ENCODE peak calls at places on chromosomes 2 and 18, in eight cellular contexts. H is neural progenitor cell, W is endothelial cell of umbilical vein, C is astrocyte, Y is GM23338, S is hepatocyte, P is GM23248, O is MM.1S. D is an unnamed sample.

GRCh38 chr18:35888329-35888728 is 84.2 kb upstream of the RMP24 start:
- DNase-seq in S (no peak), C (no peak), Y (no peak), O (no peak), P (no peak), W (no peak), H (no peak), D (no peak)

GRCh38 chr2:72837171-72837570 is 11.3 kb upstream of the EXOC6B start:
- DNase-seq in C (no peak), W (no peak), O (no peak), S (no peak), H (no peak), P (peak), Y (no peak), D (no peak)

GRCh38 chr18:50878345-50879301 is at the start of gene ME2:
- DNase-seq in S (peak), W (peak), P (peak), Y (peak), C (peak), H (peak), O (peak), D (no peak)

GRCh38 chr2:19667085-19667484 is 234.7 kb downstream of the TTC32 start:
- DNase-seq in H (no peak), W (no peak), C (peak), Y (peak), S (no peak), O (peak), P (peak), D (no peak)

GRCh38 chr2:15284601-15285000 is 276.5 kb downstream of the NBAS start:
- DNase-seq in P (no peak), C (no peak), H (no peak), S (no peak), Y (no peak), O (no peak), W (no peak), D (no peak)

GRCh38 chr2:9199716-9200633 is 6.6 kb upstream of the ASAP2 start:
- DNase-seq in P (peak), C (peak), Y (no peak), H (no peak), W (no peak), O (no peak), S (no peak), D (no peak)

GRCh38 chr2:169329669-169330554 is 32.4 kb downstream of the LRP2 start:
- DNase-seq in S (no peak), C (no peak), P (no peak), H (no peak), Y (no peak), W (no peak), O (no peak), D (no peak)

GRCh38 chr2:43169987-43170732 is 56.2 kb downstream of the ZFP36L2 start:
- DNase-seq in S (no peak), H (peak), P (no peak), Y (peak), W (peak), O (peak), C (no peak), D (no peak)

GRCh38 chr2:191942114-191943103 is 95.5 kb upstream of the CAVIN2 start:
- DNase-seq in P (peak), C (peak), S (peak), O (no peak), W (no peak), Y (no peak), H (peak), D (no peak)

GRCh38 chr2:236319036-236319435 is 54.8 kb upstream of the ASB18 start:
- DNase-seq in P (no peak), O (peak), S (no peak), H (no peak), C (no peak), W (no peak), Y (no peak), D (no peak)

GRCh38 chr18:2997846-2998599 is 14.9 kb downstream of the LPIN2 start:
- DNase-seq in Y (no peak), S (no peak), O (no peak), H (no peak), C (peak), P (no peak), W (no peak), D (no peak)

GRCh38 chr2:46460241-46460921 is 19.0 kb upstream of the TMEM247 start:
- DNase-seq in S (no peak), H (no peak), W (no peak), P (no peak), O (no peak), C (no peak), Y (no peak), D (no peak)

GRCh38 chr2:147789720-147790119 is 55.1 kb upstream of the ACVR2A start:
- DNase-seq in P (peak), H (no peak), Y (no peak), W (no peak), O (no peak), S (no peak), C (peak), D (peak)

GRCh38 chr18:56645415-56646016 is 5.6 kb upstream of the WDR7 start:
- DNase-seq in P (peak), Y (peak), C (no peak), H (peak), O (peak), S (peak), W (peak), D (no peak)

GRCh38 chr2:55843096-55843991 is 80.2 kb downstream of the EFEMP1 start:
- DNase-seq in O (no peak), Y (no peak), H (no peak), S (peak), C (peak), W (peak), P (peak), D (no peak)

GRCh38 chr2:169035887-169036286 is 4.8 kb upstream of the ABCB11 start:
- DNase-seq in O (no peak), W (no peak), S (no peak), P (no peak), Y (no peak), H (no peak), C (no peak), D (no peak)

GRCh38 chr18:50313031-50313607 is 25.6 kb upstream of the CXXC1 start:
- DNase-seq in O (no peak), H (no peak), W (no peak), P (peak), C (no peak), S (no peak), Y (no peak), D (no peak)

GRCh38 chr18:63162271-63163014 is 157.1 kb downstream of the BCL2 start:
- DNase-seq in P (peak), Y (no peak), O (peak), S (no peak), W (no peak), C (peak), H (no peak), D (no peak)

GRCh38 chr18:43682196-43682595 is 404.9 kb upstream of the SYT4 start:
- DNase-seq in P (no peak), W (no peak), O (no peak), Y (no peak), H (no peak), S (no peak), C (no peak), D (no peak)

GRCh38 chr18:57426187-57426586 is 9.0 kb upstream of the ONECUT2 start:
- DNase-seq in Y (no peak), S (no peak), P (no peak), O (peak), W (no peak), H (no peak), C (no peak), D (no peak)

GRCh38 chr2:145682536-145683157 is 1162.7 kb upstream of the ZEB2 start:
- DNase-seq in Y (no peak), H (peak), P (peak), W (peak), O (no peak), C (no peak), S (no peak), D (peak)

GRCh38 chr2:232422051-232422450 is 15.4 kb downstream of the ALPG start:
- DNase-seq in H (no peak), W (no peak), Y (no peak), P (no peak), C (no peak), O (no peak), S (no peak), D (no peak)

GRCh38 chr2:232419245-232420072 is 12.8 kb downstream of the ALPG start:
- DNase-seq in O (no peak), H (peak), Y (peak), S (no peak), W (no peak), C (no peak), P (no peak), D (no peak)

GRCh38 chr2:232421189-232421785 is 14.6 kb downstream of the ALPG start:
- DNase-seq in O (no peak), P (no peak), S (no peak), Y (peak), H (peak), W (no peak), C (no peak), D (no peak)

GRCh38 chr2:232420073-232420454 is 13.4 kb downstream of the ALPG start:
- DNase-seq in S (no peak), O (no peak), P (no peak), H (no peak), W (no peak), Y (peak), C (no peak), D (no peak)

GRCh38 chr2:232420463-232421188 is 14.0 kb downstream of the ALPG start:
- DNase-seq in C (peak), Y (peak), S (peak), O (no peak), W (no peak), H (peak), P (peak), D (no peak)
- TF ChIP-seq EZH2 in C (peak), Y (no peak), S (peak), O (no peak), W (peak), H (peak), P (peak), D (no peak)

GRCh38 chr2:222423632-222424280 is 587 bp upstream of the SGPP2 start:
- DNase-seq in Y (peak), H (no peak), C (no peak), S (peak), W (no peak), P (no peak), O (peak), D (no peak)
- TF ChIP-seq EZH2 in Y (peak), H (peak), C (peak), S (no peak), W (peak), P (no peak), O (no peak), D (no peak)

DNA sequence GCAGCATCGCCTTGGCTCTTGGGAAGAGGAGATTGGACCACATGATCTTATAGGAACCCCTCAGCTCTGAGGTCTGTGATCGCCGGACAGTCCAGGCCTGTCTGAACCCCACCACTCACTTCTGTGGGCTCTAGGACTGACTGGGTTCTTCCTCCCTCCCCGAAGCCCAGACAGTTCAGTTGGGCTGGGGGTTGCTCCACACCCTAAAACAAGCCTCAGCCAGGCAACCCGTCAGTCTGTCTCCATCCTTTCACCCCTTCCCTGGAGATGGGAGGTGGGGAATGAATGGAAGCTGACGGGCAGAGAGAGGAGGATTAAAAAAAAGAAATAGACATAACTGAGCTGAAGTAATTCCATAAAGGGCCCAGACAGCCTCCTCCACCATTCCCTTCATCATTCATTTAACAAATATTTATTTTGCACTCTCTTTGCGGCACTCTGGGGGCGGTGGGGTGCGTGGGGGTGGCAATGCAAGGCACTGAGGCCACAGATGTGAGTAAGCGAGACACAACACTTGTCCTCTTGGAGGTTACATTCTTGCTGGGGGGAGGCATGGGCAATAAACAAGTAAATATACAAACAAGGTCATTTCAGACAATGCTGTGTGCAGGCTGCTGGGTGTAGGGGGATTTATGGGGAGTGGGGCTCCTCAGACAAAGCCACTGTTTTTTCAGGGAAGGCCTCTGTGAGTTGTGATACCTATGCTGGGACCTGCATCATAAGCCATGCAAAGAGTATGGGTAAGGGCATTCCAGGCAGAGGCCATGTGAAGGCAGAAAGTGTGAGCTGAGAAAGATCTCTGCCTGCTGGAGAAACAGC is 12.9 kb downstream of the WNT10A start:
- DNase-seq in H (no peak), Y (no peak), C (no peak), P (no peak), O (no peak), W (no peak), S (no peak), D (no peak)
- TF ChIP-seq EZH2 in H (no peak), Y (peak), C (peak), P (no peak), O (no peak), W (no peak), S (no peak), D (no peak)

GRCh38 chr2:180739070-180739469 is 241.3 kb upstream of the UBE2E3 start:
- DNase-seq in H (no peak), C (no peak), O (no peak), Y (no peak), P (no peak), W (no peak), S (no peak), D (no peak)
- TF ChIP-seq EZH2 in H (no peak), C (no peak), O (no peak), Y (no peak), P (no peak), W (no peak), S (no peak), D (no peak)

DNA sequence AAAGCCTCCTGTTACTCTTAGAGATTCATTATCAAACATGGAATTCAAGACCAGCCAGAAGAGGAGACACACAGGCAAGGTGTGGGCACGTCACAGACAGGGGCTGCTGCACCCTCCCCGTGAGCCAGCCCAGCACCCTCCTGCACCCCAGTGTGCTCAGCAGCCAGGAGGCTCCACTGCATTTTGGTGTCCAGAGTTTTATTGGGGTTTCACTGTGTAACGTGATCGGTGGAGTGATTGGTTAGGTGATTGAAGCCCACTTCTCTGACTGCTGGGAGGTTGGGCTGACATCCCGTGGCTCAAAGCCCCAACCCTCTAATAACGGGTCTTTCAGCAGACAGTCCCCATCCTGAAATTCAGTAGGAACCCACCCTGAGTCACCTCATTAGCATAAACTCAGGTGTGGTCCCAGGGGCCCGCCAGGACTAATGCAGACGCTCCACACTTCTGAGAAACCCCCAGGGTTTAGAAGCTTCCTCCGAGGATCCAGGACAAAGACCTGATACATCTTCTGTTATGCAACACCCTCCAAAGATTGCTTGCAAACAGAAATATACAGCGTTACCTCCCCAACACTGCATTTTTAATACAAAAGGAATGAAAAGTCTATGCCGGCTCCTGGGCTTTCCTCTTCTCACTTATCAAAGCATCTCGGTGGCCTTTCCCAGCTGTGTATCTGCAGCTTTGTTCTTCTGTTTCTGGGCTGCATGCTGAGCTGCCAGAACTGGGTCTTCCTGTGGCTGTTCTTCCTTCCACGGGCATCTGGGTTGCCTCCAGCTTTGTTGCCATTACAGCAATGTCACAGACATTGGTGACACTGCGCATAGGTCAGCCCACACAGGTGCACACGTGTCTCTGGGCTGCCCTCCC is 43.7 kb upstream of the SNED1 start:
- DNase-seq in W (no peak), O (no peak), Y (no peak), C (no peak), P (no peak), S (no peak), H (no peak), D (no peak)
- TF ChIP-seq EZH2 in W (no peak), O (no peak), Y (no peak), C (no peak), P (no peak), S (no peak), H (no peak), D (no peak)